ENCODE peak calls at places on chromosomes 4 and X, in five cellular contexts. G is mesendoderm, B is mesenchymal stem cell, A is IMR-90, U is trophoblast cell. N is an unnamed sample.

GRCh38 chrX:150958177-150958576 is 25.0 kb upstream of the HMGB3 start:
- DNase-seq in A (no peak), B (no peak), U (no peak), G (no peak), N (no peak)

GRCh38 chr4:1285790-1286553 is 3.7 kb upstream of the MAEA start:
- DNase-seq in G (peak), A (peak), U (peak), B (peak), N (no peak)

GRCh38 chrX:13092455-13092941 is 48.1 kb upstream of the FAM9C start:
- DNase-seq in B (no peak), A (no peak), G (no peak), U (peak), N (no peak)

GRCh38 chrX:98795636-98796035 is 1614.4 kb downstream of the PCDH19 start:
- DNase-seq in U (no peak), A (no peak), B (no peak), G (no peak), N (no peak)

GRCh38 chr4:2186133-2186864 is 55.6 kb downstream of the HAUS3 start:
- DNase-seq in G (peak), B (peak), A (peak), U (peak), N (no peak)

GRCh38 chr4:55808187-55808586 is 11.4 kb upstream of the EXOC1L start:
- DNase-seq in B (no peak), U (no peak), A (no peak), G (no peak), N (no peak)

GRCh38 chrX:68997911-68998310 is 167.3 kb downstream of the PJA1 start:
- DNase-seq in B (no peak), A (peak), G (no peak), U (no peak), N (no peak)

GRCh38 chr4:677431-678293 is 3.3 kb downstream of the MYL5 start:
- DNase-seq in U (peak), B (no peak), G (no peak), A (no peak), N (no peak)

GRCh38 chrX:103608305-103608963 is 671 bp downstream of the TCEAL3 start:
- DNase-seq in B (peak), G (no peak), U (no peak), A (no peak), N (no peak)

GRCh38 chrX:126799059-126799458 is 20.5 kb upstream of the PRR32 start:
- DNase-seq in U (peak), B (no peak), G (no peak), A (no peak), N (no peak)

GRCh38 chrX:122866527-122866926 is 317.6 kb upstream of the GRIA3 start:
- DNase-seq in A (peak), U (peak), B (peak), G (no peak), N (no peak)

GRCh38 chr4:86664959-86665358 is 70.8 kb downstream of the PTPN13 start:
- DNase-seq in U (no peak), A (peak), G (peak), B (peak), N (no peak)

GRCh38 chr4:38523524-38524448 is 140.2 kb upstream of the KLF3 start:
- DNase-seq in A (no peak), G (no peak), B (no peak), U (peak), N (no peak)

GRCh38 chr4:78524009-78524408 is 27.6 kb upstream of the ANXA3 start:
- DNase-seq in G (no peak), U (no peak), A (no peak), B (no peak), N (no peak)

GRCh38 chr4:3304831-3305609 is 12.2 kb downstream of the RGS12 start:
- DNase-seq in U (no peak), B (no peak), G (no peak), A (peak), N (no peak)

GRCh38 chrX:23381099-23381498 is 46.5 kb downstream of the PTCHD1 start:
- DNase-seq in A (no peak), U (no peak), G (no peak), B (no peak), N (no peak)

GRCh38 chrX:137573356-137574101 is 7.6 kb downstream of the ZIC3 start:
- DNase-seq in B (no peak), A (no peak), U (no peak), G (peak), N (no peak)

GRCh38 chr4:184957451-184958115 is 60.7 kb upstream of the HELT start:
- DNase-seq in U (no peak), B (no peak), A (no peak), G (no peak), N (no peak)

GRCh38 chrX:141278306-141278705 is 36.0 kb upstream of the SPANXC start:
- DNase-seq in A (peak), U (peak), B (peak), G (peak), N (peak)

GRCh38 chrX:71618303-71618721 is at the start of gene CXCR3:
- DNase-seq in B (no peak), A (no peak), G (no peak), U (no peak), N (no peak)

GRCh38 chrX:45850775-45851433 is 650.2 kb upstream of the DIPK2B start:
- DNase-seq in G (peak), A (peak), B (peak), U (peak), N (no peak)

GRCh38 chrX:50125480-50125879 is 75.3 kb downstream of the AKAP4 start:
- DNase-seq in G (no peak), U (no peak), B (no peak), A (no peak), N (no peak)

GRCh38 chr4:153789741-153790651 is 1.1 kb upstream of the SFRP2 start:
- DNase-seq in U (no peak), G (peak), A (no peak), B (peak), N (peak)

GRCh38 chrX:82087699-82088098 is 885.8 kb downstream of the SH3BGRL start:
- DNase-seq in U (no peak), G (no peak), A (no peak), B (no peak), N (no peak)

GRCh38 chr4:3601992-3602391 is 69.8 kb upstream of the LRPAP1 start:
- DNase-seq in B (no peak), U (no peak), G (no peak), A (no peak), N (no peak)

GRCh38 chr4:156971623-156972369 is at the start of gene PDGFC:
- DNase-seq in U (peak), G (peak), A (peak), B (peak), N (peak)

GRCh38 chrX:1395646-1396216 is 3.8 kb upstream of the SLC25A6 start:
- DNase-seq in B (no peak), A (no peak), U (no peak), G (no peak), N (no peak)

GRCh38 chrX:131577999-131578734 is 34.3 kb downstream of the OR13H1 start:
- DNase-seq in G (peak), U (peak), B (no peak), A (no peak), N (no peak)

GRCh38 chr4:845836-846251 is 19.9 kb upstream of the CPLX1 start:
- DNase-seq in A (peak), G (no peak), B (no peak), U (no peak), N (no peak)

GRCh38 chr4:124555959-124556358 is 156.6 kb downstream of the ANKRD50 start:
- DNase-seq in A (no peak), B (no peak), U (no peak), G (no peak), N (no peak)

GRCh38 chr4:10095296-10095991 is 21.2 kb downstream of the WDR1 start:
- DNase-seq in G (no peak), A (no peak), B (peak), U (no peak), N (no peak)

GRCh38 chrX:1455948-1456280 is 3.2 kb upstream of the ASMTL start:
- DNase-seq in U (no peak), B (no peak), G (no peak), A (no peak), N (no peak)

GRCh38 chr4:101724093-101724492 is 66.4 kb upstream of the BANK1 start:
- DNase-seq in G (no peak), A (no peak), U (no peak), B (no peak), N (no peak)

GRCh38 chr4:1330761-1331590 is 16.0 kb upstream of the UVSSA start:
- DNase-seq in B (no peak), A (no peak), U (no peak), G (no peak), N (no peak)

GRCh38 chr4:24470681-24471622 is 113.4 kb downstream of the DHX15 start:
- DNase-seq in U (peak), A (peak), B (peak), G (peak), N (peak)

GRCh38 chr4:170138580-170139194 is 48.9 kb upstream of the AADAT start:
- DNase-seq in A (peak), B (peak), G (peak), U (peak), N (peak)

GRCh38 chr4:75046641-75047040 is 113.7 kb downstream of the PARM1 start:
- DNase-seq in A (no peak), G (no peak), B (no peak), U (no peak), N (no peak)

GRCh38 chr4:15158410-15159091 is 156.3 kb downstream of the CPEB2 start:
- DNase-seq in U (peak), A (no peak), B (no peak), G (peak), N (no peak)

GRCh38 chrX:65300104-65300809 is 234.3 kb downstream of the LAS1L start:
- DNase-seq in G (peak), A (no peak), U (peak), B (no peak), N (no peak)

DNA sequence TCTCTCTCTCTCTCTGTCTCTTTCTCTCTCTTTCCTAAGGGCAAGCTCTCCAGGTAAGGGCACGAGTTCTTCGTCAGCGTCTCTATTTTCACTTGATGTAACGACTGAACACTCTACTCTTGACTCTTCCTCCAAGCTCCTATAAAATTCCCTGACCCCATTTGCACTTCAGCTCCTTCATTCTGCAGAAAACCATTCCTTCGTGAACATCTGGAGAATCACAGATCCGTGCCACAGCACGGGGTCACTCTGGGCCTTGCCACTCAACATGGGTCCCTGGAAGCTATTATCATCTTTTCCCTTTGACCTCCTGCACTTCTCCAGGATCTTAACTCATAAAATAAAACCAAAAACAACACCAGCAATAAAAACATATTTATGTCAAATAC is 112.0 kb upstream of the LNX1 start:
- DNase-seq in A (no peak), B (no peak), U (no peak), G (no peak), N (no peak)
- H3K4me3 ChIP-seq in A (no peak), B (no peak), U (no peak), G (no peak), N (no peak)

GRCh38 chr4:76737180-76737579 is 160.8 kb downstream of the SOWAHB start:
- DNase-seq in A (peak), U (no peak), B (no peak), G (no peak), N (no peak)
- H3K9ac ChIP-seq in A (peak), U (no peak), B (no peak), G (no peak), N (no peak)

DNA sequence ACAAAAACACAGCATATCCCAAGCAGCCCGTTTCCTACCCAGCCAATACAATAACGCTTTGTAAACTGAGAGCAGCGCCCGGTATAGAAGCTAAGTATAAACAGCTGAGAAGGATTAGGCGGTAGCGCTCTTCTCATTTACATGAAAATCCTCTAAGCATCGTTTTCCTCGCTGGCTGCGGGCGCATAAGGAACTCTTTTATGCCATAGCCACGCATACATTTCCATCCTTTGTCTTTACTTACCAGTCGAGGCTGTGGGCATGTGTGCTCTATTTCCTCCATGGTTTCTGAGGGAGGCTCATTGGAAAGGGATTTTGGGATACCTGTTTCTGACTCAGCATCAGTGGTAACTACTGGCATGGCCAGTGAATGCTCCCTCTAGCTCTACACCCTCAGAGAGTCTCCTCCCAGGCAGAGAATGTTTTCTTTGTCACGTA is 383 bp downstream of the PCYT1B start:
- DNase-seq in G (no peak), U (peak), B (peak), A (no peak), N (peak)
- H3K23ac ChIP-seq in G (no peak), U (no peak), B (no peak), A (no peak), N (no peak)

DNA sequence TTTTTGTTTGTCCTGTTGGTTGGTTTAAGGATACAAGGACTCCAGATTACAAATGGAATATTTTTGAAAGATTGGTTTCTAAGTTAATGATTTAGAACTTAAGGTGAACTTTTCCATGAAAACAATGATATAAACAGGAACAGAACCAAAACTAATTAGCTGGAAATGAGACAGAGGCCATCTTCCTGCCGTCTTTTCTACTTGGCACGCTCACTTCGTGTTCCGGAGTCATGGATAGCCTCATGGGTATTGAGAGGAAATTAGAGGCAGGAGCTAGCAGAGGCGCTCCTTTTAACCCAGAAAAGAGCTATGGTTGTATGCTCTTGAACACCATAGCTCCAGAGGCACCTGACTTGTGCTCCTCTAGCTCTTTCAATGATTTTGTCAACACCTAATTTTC is 2.4 kb downstream of the FAM241A start:
- DNase-seq in B (no peak), A (no peak), U (no peak), G (no peak), N (no peak)
- H3K4me3 ChIP-seq in B (no peak), A (no peak), U (no peak), G (no peak), N (no peak)

GRCh38 chr4:173057442-173057841 is 111.2 kb upstream of the GALNT7 start:
- DNase-seq in U (no peak), G (no peak), B (peak), A (peak), N (no peak)
- H3K9ac ChIP-seq in U (no peak), G (no peak), B (peak), A (no peak), N (no peak)

GRCh38 chrX:153799326-153799725 is 4.9 kb downstream of the SSR4 start:
- DNase-seq in A (no peak), B (no peak), U (no peak), G (no peak), N (no peak)
- H3K23ac ChIP-seq in A (no peak), B (no peak), U (no peak), G (no peak), N (no peak)

DNA sequence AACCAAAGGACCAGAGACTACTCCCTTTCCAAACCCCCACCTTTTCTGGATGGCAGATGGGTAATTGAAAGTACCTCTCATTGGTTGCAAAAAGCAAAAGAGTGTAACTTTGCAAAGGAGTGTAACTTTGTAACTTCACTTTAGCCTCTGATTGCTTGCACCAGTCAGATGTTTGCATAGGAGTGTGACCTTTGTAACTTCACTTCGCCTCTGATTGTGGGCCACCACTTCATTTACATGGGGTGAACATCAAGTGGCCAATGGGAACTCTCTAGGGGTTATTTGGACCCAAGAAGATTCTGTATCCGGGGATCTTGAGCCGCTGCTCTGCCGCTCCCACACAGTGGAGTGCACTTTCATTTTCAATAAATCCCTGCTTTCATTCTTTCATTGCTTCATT is 9.9 kb upstream of the SLC25A43 start:
- DNase-seq in A (no peak), B (no peak), G (no peak), U (no peak), N (no peak)
- H3K4me3 ChIP-seq in A (no peak), B (no peak), G (no peak), U (no peak), N (no peak)

GRCh38 chrX:29453333-29453732 is 762.0 kb upstream of the MAGEB2 start:
- DNase-seq in G (no peak), U (no peak), B (no peak), A (no peak), N (no peak)

GRCh38 chrX:29447867-29448266 is 767.5 kb upstream of the MAGEB2 start:
- DNase-seq in B (no peak), A (peak), G (no peak), U (no peak), N (no peak)
- H3K9ac ChIP-seq in B (no peak), A (no peak), G (no peak), U (no peak), N (no peak)